ENCODE peak calls at places on chromosomes 3 and 15, in seven cellular contexts. F is neural crest cell, V is fibroblast of the aortic adventitia, M is B cell, G is MCF 10A, W is ascending aorta, S is sigmoid colon. I is an unnamed sample.

GRCh38 chr3:122067588-122068240 is 12.6 kb downstream of the CD86 start:
- DNase-seq in S (no peak), G (no peak), M (no peak), W (no peak), V (no peak), F (no peak), I (no peak)

GRCh38 chr15:67825880-67826716 is 789 bp downstream of the SKOR1 start:
- DNase-seq in S (no peak), G (no peak), M (peak), W (no peak), V (no peak), F (no peak), I (no peak)

GRCh38 chr15:65752151-65752700 is 39.9 kb downstream of the DENND4A start:
- DNase-seq in V (no peak), G (no peak), F (no peak), M (no peak), S (no peak), W (no peak), I (no peak)

GRCh38 chr3:63355809-63356208 is 77.7 kb downstream of the SYNPR start:
- DNase-seq in G (no peak), V (peak), W (no peak), M (no peak), S (no peak), F (no peak), I (no peak)

GRCh38 chr15:29124581-29125381 is 144.8 kb downstream of the NSMCE3 start:
- DNase-seq in V (no peak), M (no peak), W (no peak), G (no peak), F (no peak), S (peak), I (no peak)

GRCh38 chr3:135499426-135499825 is 466.1 kb upstream of the PPP2R3A start:
- DNase-seq in F (no peak), V (no peak), S (no peak), G (no peak), W (no peak), M (no peak), I (no peak)

GRCh38 chr3:180250172-180250571 is 213.4 kb upstream of the PEX5L start:
- DNase-seq in W (no peak), V (peak), F (no peak), S (no peak), M (no peak), G (peak), I (no peak)

GRCh38 chr3:14543446-14543845 is 3.3 kb upstream of the GRIP2 start:
- DNase-seq in G (no peak), S (no peak), W (no peak), V (no peak), F (no peak), M (no peak), I (no peak)

GRCh38 chr15:40122239-40122638 is 13.6 kb upstream of the BMF start:
- DNase-seq in M (no peak), F (no peak), S (no peak), W (no peak), G (no peak), V (no peak), I (no peak)

GRCh38 chr15:29242466-29243242 is 27.0 kb downstream of the NSMCE3 start:
- DNase-seq in V (peak), S (no peak), F (no peak), G (no peak), W (no peak), M (no peak), I (no peak)

GRCh38 chr3:107117922-107118576 is 259.2 kb upstream of the CCDC54 start:
- DNase-seq in M (peak), S (no peak), F (peak), G (peak), W (no peak), V (peak), I (peak)

GRCh38 chr15:100125627-100126231 is 216.0 kb downstream of the ADAMTS17 start:
- DNase-seq in M (no peak), S (peak), W (peak), F (no peak), V (no peak), G (no peak), I (no peak)

GRCh38 chr15:98954411-98954810 is 53.2 kb downstream of the PGPEP1L start:
- DNase-seq in W (peak), M (no peak), G (no peak), F (no peak), V (peak), S (peak), I (no peak)

GRCh38 chr3:8560608-8561007 is 59.0 kb downstream of the LMCD1 start:
- DNase-seq in F (no peak), V (peak), M (no peak), W (no peak), S (peak), G (peak), I (no peak)

GRCh38 chr15:84715442-84716035 is 400 bp downstream of the SEC11A start:
- DNase-seq in G (peak), F (peak), M (no peak), V (peak), W (no peak), S (peak), I (no peak)

GRCh38 chr3:17025594-17026139 is 140.9 kb downstream of the PLCL2 start:
- DNase-seq in S (no peak), W (no peak), M (no peak), F (no peak), G (no peak), V (no peak), I (no peak)

GRCh38 chr3:10951295-10951926 is 41.1 kb upstream of the SLC6A1 start:
- DNase-seq in W (no peak), F (no peak), S (no peak), M (no peak), G (no peak), V (no peak), I (no peak)
- TF ChIP-seq CTCF in W (no peak), F (no peak), S (no peak), M (no peak), G (no peak), V (no peak), I (no peak)

GRCh38 chr3:128358156-128358895 is 108.4 kb downstream of the DNAJB8 start:
- DNase-seq in F (no peak), G (no peak), S (no peak), M (no peak), V (no peak), W (no peak), I (no peak)

GRCh38 chr3:128360705-128361271 is 105.9 kb downstream of the DNAJB8 start:
- DNase-seq in F (no peak), V (no peak), W (no peak), M (no peak), G (no peak), S (no peak), I (no peak)

GRCh38 chr3:128362026-128362965 is 104.4 kb downstream of the DNAJB8 start:
- DNase-seq in M (no peak), G (no peak), F (no peak), V (no peak), W (no peak), S (no peak), I (no peak)

GRCh38 chr3:128359060-128359664 is 107.5 kb downstream of the DNAJB8 start:
- DNase-seq in G (no peak), F (no peak), M (no peak), S (no peak), W (no peak), V (no peak), I (no peak)

GRCh38 chr3:128360243-128360642 is 106.4 kb downstream of the DNAJB8 start:
- DNase-seq in M (no peak), S (no peak), G (no peak), V (no peak), W (no peak), F (no peak), I (no peak)
- TF ChIP-seq CTCF in M (no peak), S (no peak), G (no peak), V (no peak), W (no peak), F (no peak), I (no peak)

GRCh38 chr3:47000922-47001730 is 21.7 kb downstream of the NBEAL2 start:
- DNase-seq in S (no peak), G (no peak), V (no peak), W (peak), F (no peak), M (no peak), I (no peak)

GRCh38 chr3:47004369-47005211 is 25.1 kb downstream of the NBEAL2 start:
- DNase-seq in W (peak), V (no peak), S (peak), F (no peak), M (no peak), G (no peak), I (no peak)

GRCh38 chr3:47001731-47002489 is 22.4 kb downstream of the NBEAL2 start:
- DNase-seq in F (no peak), V (no peak), G (no peak), M (no peak), W (no peak), S (peak), I (no peak)

GRCh38 chr3:47003461-47004368 is 24.2 kb downstream of the NBEAL2 start:
- DNase-seq in S (peak), G (no peak), V (no peak), F (no peak), W (peak), M (no peak), I (no peak)

GRCh38 chr3:47002490-47003410 is 23.3 kb downstream of the NBEAL2 start:
- DNase-seq in G (no peak), F (no peak), W (peak), V (no peak), M (no peak), S (peak), I (no peak)
- TF ChIP-seq CTCF in G (no peak), F (no peak), W (no peak), V (no peak), M (no peak), S (no peak), I (no peak)

DNA sequence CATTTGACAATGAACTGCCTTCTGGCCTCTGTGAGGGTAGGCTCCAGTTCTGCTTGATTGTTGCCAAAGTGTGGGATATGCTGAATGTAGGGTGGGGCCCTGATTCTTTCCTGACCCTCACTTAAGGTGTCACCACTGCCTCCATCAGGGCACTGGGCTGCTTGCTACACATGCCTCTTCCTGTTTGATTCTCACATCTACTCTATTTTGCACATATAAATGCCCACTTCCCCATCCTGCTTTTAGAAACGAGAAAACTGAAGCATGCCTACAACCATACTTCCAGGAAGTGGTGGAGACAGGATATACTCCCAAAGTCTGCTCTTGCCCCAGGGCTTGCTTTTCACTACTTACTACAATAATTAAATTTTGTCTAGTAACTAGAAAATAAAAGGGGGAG is 6.8 kb downstream of the ZDHHC3 start:
- DNase-seq in G (no peak), W (no peak), F (no peak), M (peak), V (no peak), S (no peak), I (no peak)
- TF ChIP-seq CTCF in G (no peak), W (no peak), F (no peak), M (no peak), V (no peak), S (no peak), I (peak)

GRCh38 chr15:42137461-42138261 is 18.8 kb downstream of the PLA2G4F start:
- DNase-seq in M (peak), G (peak), W (no peak), F (peak), V (peak), S (peak), I (no peak)
- TF ChIP-seq CTCF in M (peak), G (peak), W (peak), F (peak), V (peak), S (peak), I (peak)

DNA sequence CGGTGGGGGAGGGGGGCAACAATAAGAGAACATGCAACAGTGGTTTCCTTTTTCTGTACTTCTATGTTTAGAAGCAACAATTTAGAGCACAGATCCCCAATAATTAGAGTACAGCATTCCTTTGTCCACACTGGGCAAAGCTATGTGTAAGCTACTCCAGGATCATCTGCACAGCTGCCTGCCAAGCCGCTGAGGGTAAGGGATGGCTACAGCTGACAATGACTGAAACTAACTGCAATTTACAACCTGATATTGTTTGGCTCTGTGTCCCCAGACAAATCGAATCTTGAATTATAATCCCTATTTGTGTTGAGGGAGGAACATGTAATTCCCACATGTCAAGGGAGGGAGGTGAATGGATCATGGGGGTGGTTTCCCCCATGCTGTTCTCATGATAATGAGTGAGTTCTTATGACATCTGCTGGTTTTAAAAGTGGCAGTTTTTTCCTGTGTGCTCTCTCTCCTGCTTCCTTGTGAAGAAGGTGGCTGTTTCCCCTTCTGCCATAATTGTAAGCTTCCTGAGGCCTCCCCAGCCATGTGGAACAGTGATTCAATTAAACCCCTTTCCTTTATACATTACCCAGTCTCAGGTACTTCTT is 54.8 kb upstream of the TNFSF10 start:
- DNase-seq in F (no peak), S (no peak), W (no peak), M (no peak), V (no peak), G (no peak), I (no peak)
- TF ChIP-seq CTCF in F (no peak), S (no peak), W (no peak), M (no peak), V (no peak), G (no peak), I (no peak)

DNA sequence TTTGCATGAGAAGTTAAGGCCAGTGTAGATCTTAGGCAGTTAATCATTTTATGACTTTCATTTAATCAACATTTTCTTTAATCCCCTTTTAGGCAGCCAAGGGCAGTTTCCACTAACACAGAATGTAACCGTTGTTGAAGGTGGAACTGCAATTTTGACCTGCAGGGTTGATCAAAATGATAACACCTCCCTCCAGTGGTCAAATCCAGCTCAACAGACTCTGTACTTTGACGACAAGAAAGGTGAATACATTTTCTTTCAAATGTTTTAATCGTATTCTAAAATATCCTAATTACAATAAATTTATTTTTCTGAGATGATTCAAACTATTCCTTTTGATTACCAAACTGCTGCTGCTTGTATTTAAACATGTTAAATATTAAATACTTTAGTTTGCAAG is 843.2 kb downstream of the CADM2 start:
- DNase-seq in M (no peak), V (no peak), G (peak), W (no peak), S (no peak), F (no peak), I (no peak)
- TF ChIP-seq CTCF in M (no peak), V (no peak), G (peak), W (no peak), S (no peak), F (peak), I (peak)

I was measured in GM12864.